ENCODE peak calls at places on chromosome 7, in four cellular contexts. T, F, K and M are unnamed samples.

GRCh38 chr7:388023-388355 is 98.0 kb downstream of the FOXL3 start:
- DNase-seq in F (no peak), T (no peak), K (no peak), M (no peak)

GRCh38 chr7:43513236-43513635 is 69.7 kb upstream of the STK17A start:
- DNase-seq in K (no peak), T (no peak), F (no peak), M (peak)

GRCh38 chr7:36474283-36475010 is 84.8 kb downstream of the ANLN start:
- DNase-seq in T (peak), K (no peak), F (peak), M (peak)

GRCh38 chr7:1512781-1513656 is 8.8 kb upstream of the INTS1 start:
- DNase-seq in K (no peak), T (peak), F (no peak), M (peak)

GRCh38 chr7:90965211-90965610 is 299.0 kb upstream of the FZD1 start:
- DNase-seq in F (no peak), T (no peak), K (no peak), M (no peak)

GRCh38 chr7:123154231-123154860 is 45.4 kb downstream of the SLC13A1 start:
- DNase-seq in K (peak), F (peak), T (peak), M (peak)

GRCh38 chr7:118151671-118152070 is 32.3 kb upstream of the LSM8 start:
- DNase-seq in F (no peak), T (peak), K (no peak), M (no peak)

GRCh38 chr7:46208635-46209525 is 287.8 kb upstream of the IGFBP3 start:
- DNase-seq in K (no peak), F (no peak), T (no peak), M (peak)

GRCh38 chr7:97145068-97145467 is 27.6 kb downstream of the SDHAF3 start:
- DNase-seq in T (peak), F (no peak), K (no peak), M (peak)

GRCh38 chr7:130791746-130792145 is 57.7 kb upstream of the KLF14 start:
- DNase-seq in T (no peak), K (no peak), F (no peak), M (no peak)

GRCh38 chr7:69598487-69599148 is 343 bp downstream of the AUTS2 start:
- DNase-seq in T (no peak), K (no peak), F (no peak), M (no peak)

DNA sequence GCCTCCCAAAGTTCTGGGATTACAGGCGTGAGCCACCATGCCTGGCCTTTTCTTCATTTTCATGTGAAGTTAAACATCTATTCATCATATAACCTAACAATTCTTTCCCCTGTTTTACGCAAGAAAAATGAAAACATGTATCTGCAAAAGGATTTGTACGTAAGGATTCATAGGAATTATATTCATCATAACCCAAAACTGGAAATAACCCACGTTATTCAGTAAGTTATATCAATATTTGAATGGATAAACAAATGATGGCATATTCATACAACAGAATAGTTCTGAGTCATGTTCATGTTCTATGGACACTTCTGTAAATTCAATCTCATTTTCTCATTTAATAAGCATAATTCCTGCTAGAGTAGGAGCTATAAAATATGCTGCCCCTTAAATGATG is 35.2 kb upstream of the CAV2 start:
- DNase-seq in F (no peak), T (peak), K (no peak), M (no peak)
- TF ChIP-seq FOS in F (no peak), T (no peak), K (no peak), M (no peak)

DNA sequence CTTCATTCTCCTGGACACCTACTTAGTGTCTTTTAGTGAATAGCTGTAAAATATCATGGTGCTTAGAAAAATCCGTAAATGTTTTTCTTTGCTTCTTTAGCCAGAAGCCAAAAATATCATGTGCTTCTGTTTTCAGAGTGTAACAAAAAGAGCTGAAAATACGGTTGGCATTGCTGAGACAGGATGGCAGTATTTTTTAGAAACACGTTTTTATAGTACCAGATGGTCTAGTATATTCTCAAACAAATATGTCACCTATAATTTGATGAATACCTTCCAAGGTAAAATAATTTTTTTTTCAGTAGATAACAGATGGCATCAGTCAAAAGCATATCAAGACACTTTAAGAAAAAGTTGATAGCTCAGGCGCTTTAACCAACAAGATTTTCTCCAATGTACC is 326.6 kb downstream of the PHF14 start:
- DNase-seq in T (no peak), K (no peak), F (no peak), M (no peak)
- TF ChIP-seq FOS in T (no peak), K (no peak), F (no peak), M (no peak)

DNA sequence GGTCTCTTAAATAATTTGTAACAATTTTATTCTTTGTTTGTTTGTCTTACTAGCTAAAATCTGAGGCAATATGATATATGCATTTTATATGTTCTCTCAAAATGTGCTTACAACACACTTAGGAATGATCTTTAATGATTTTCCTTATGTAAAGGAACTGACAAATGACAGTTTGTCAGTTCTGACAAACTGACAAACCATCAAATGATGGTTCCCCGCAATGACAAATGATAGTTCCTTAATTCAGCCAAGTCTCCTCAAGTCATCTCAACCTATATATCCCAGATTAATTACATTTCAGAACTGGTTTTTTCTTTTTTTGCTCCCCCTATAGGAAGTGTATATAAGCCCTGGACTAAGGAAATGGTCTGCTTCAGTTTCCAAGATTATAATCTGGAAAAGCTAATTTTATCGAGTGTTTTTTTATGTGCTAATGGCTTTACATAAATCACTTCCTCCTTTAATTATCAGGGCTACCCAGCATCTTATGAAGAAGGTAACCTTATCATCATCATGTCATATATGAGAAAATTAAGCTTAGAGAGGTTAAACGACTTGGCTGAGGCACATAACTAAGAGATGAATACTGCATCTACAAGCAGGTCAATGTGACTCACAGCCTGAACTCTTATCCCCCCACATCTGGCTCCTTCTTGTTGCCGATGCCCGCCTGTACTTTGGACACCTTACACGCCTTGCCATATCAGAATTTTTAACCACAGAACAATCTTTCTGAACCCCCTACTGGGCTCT is 75.1 kb downstream of the RELN start:
- DNase-seq in F (peak), T (peak), K (no peak), M (no peak)
- TF ChIP-seq FOS in F (no peak), T (no peak), K (no peak), M (no peak)

GRCh38 chr7:128030263-128030998 is 806 bp downstream of the LRRC4 start:
- DNase-seq in T (no peak), F (no peak), K (no peak), M (no peak)

GRCh38 chr7:128029405-128029995 is 1.7 kb downstream of the LRRC4 start:
- DNase-seq in K (no peak), F (no peak), T (no peak), M (no peak)

GRCh38 chr7:128031901-128032604 is 816 bp upstream of the LRRC4 start:
- DNase-seq in T (peak), K (no peak), F (no peak), M (peak)

GRCh38 chr7:128032605-128033235 is 1.5 kb upstream of the LRRC4 start:
- DNase-seq in K (no peak), F (no peak), T (peak), M (no peak)

GRCh38 chr7:128030999-128031681 is at the start of gene LRRC4:
- DNase-seq in K (no peak), T (peak), F (no peak), M (peak)
- TF ChIP-seq FOS in K (no peak), T (no peak), F (no peak), M (no peak)

DNA sequence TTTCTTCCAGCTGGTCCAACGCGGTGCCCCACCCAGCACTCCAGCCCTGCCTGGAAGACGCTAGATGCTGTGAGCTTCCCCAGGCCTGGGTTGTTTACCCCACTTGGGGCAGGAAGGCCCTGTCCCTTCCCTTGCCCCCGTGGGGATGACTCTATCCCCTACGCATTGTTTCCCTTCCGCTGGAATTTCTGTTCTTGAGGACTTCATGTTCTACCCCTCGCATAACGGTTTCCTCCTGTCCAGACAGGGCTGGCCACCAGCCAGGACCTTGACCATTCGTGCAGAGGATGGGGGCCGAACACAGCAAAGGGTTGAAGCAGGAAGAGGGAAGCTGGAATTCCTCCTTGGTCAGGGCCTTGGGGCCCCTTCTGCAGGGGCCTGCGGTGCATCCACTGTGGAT is 14.7 kb upstream of the SERPINE1 start:
- DNase-seq in F (no peak), T (no peak), K (no peak), M (peak)
- TF ChIP-seq FOS in F (no peak), T (no peak), K (no peak), M (peak)

GRCh38 chr7:82623812-82624211 is 180.2 kb upstream of the CACNA2D1 start:
- DNase-seq in T (peak), F (no peak), K (no peak), M (no peak)
- TF ChIP-seq FOS in T (no peak), F (no peak), K (no peak), M (no peak)